ENCODE peak calls at places on chromosomes 1 and 21, in seven cellular contexts. U is tibial nerve, S is prostate gland, W is uterus, J is gastrocnemius medialis, Q is spleen, L is body of pancreas. F is an unnamed sample.

GRCh38 chr21:32163386-32163785 is 115.5 kb downstream of the MIS18A start:
- DNase-seq in L (no peak), U (no peak), J (no peak), Q (no peak), W (no peak), S (no peak), F (no peak)

GRCh38 chr21:36203603-36203889 is 46.9 kb downstream of the DOP1B start:
- DNase-seq in S (no peak), J (peak; percentile 55), W (no peak), U (no peak), Q (no peak), L (peak; percentile 52), F (no peak)

GRCh38 chr1:93180723-93181613 is at the start of gene CCDC18:
- DNase-seq in U (no peak), S (no peak), J (no peak), Q (no peak), L (no peak), W (no peak), F (peak; percentile 80)

GRCh38 chr1:203128691-203129500 is 1.4 kb downstream of the ADORA1 start:
- DNase-seq in U (no peak), Q (no peak), W (no peak), S (no peak), J (no peak), L (no peak), F (peak; percentile 70)

GRCh38 chr1:31957701-31958674 is 19.8 kb upstream of the PTP4A2 start:
- DNase-seq in S (no peak), W (no peak), U (no peak), Q (no peak), J (no peak), L (no peak), F (no peak)

GRCh38 chr1:5312870-5313269 is 658.5 kb downstream of the AJAP1 start:
- DNase-seq in W (no peak), U (no peak), S (no peak), L (no peak), Q (no peak), J (no peak), F (no peak)

GRCh38 chr1:99682291-99682751 is 36.4 kb downstream of the PALMD start:
- DNase-seq in U (no peak), L (no peak), S (no peak), W (no peak), Q (no peak), J (no peak), F (no peak)

GRCh38 chr1:64675718-64676345 is 69.0 kb upstream of the RAVER2 start:
- DNase-seq in S (no peak), L (no peak), J (no peak), W (no peak), Q (no peak), U (no peak), F (no peak)

GRCh38 chr1:151737479-151737878 is 16.2 kb downstream of the RIIAD1 start:
- DNase-seq in J (no peak), L (no peak), U (no peak), S (no peak), W (no peak), Q (no peak), F (no peak)

GRCh38 chr1:92134331-92134730 is 54.2 kb downstream of the BTBD8 start:
- DNase-seq in L (no peak), J (no peak), Q (no peak), S (no peak), U (no peak), W (no peak), F (no peak)

GRCh38 chr1:211541715-211542477 is 37.1 kb downstream of the SLC30A1 start:
- DNase-seq in W (no peak), L (no peak), U (no peak), J (no peak), Q (no peak), S (peak; percentile 82), F (no peak)

GRCh38 chr1:155640367-155640766 is 30.3 kb downstream of the MSTO1 start:
- DNase-seq in L (no peak), U (no peak), S (no peak), Q (no peak), J (no peak), W (no peak), F (no peak)

GRCh38 chr1:196546272-196547245 is 61.7 kb downstream of the KCNT2 start:
- DNase-seq in Q (no peak), L (no peak), S (no peak), W (no peak), U (no peak), J (no peak), F (no peak)

GRCh38 chr1:95029532-95029931 is 43.2 kb downstream of the ALG14 start:
- DNase-seq in J (no peak), L (no peak), Q (no peak), S (no peak), W (no peak), U (no peak), F (no peak)

GRCh38 chr1:225958041-225958440 is 17.0 kb upstream of the LEFTY2 start:
- DNase-seq in Q (no peak), L (no peak), U (no peak), W (no peak), J (no peak), S (no peak), F (no peak)

GRCh38 chr1:107842241-107842640 is 122.7 kb downstream of the VAV3 start:
- DNase-seq in S (no peak), Q (no peak), W (no peak), L (no peak), U (no peak), J (no peak), F (no peak)

GRCh38 chr1:236759252-236759859 is 35.7 kb upstream of the MTR start:
- DNase-seq in J (no peak), L (no peak), S (no peak), U (no peak), W (no peak), Q (no peak), F (no peak)

GRCh38 chr21:38843806-38844479 is 38.2 kb downstream of the ETS2 start:
- DNase-seq in Q (no peak), W (no peak), S (no peak), J (no peak), U (no peak), L (no peak), F (no peak)

GRCh38 chr1:236489710-236490377 is 33.9 kb upstream of the LGALS8 start:
- DNase-seq in L (peak; percentile 49), U (no peak), Q (no peak), W (no peak), S (peak; percentile 49), J (no peak), F (no peak)

GRCh38 chr21:33915368-33916199 is at the start of gene ATP5PO:
- DNase-seq in S (peak; percentile 95), L (peak; percentile 97), J (peak; percentile 98), Q (peak; percentile 99), U (peak; percentile 91), W (peak; percentile 97), F (peak; percentile 98)
- TF ChIP-seq POLR2A in S (peak; percentile 91), L (peak; percentile 88), J (peak; percentile 86), Q (peak; percentile 53), U (peak; percentile 53), W (peak; percentile 90), F (peak; percentile 83)

DNA sequence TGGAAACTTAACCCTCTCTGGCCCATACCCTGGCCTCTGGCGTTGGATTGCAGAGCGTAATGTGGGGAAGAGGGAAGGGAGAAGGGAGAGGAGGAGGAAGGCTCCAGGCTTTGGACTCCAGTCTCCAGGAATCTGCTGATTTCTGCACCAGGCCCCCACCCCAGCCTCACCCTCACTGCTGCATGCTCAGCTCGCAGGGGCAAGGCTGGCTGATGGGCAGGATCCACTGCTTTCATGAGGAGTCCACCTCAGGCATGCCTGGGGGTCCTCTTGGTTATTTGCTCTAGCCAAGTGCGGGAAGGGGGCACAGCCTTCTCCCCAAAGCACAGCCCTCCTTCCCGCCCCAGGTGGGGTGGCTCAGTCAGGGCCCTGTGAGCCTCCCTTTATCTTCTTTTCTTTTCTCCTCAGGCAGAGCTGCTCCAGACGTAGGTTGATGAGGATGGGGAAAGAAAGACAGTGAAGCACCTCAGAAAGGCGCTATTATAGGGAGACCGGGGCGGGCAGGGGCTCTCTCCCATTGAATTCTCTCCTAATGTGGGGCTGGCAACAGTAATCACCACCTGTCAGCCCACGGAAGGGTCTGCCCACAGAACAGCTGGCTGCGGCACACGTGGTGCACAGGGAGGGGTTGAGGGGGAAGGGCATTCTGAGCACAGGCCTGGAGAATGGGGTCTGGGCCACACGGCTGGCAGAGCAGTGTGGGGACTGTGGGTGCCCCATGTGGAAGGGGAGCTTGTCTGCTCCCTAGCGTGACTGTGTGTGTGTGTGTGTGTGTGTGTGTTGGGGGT is 3.9 kb downstream of the OLFML3 start:
- DNase-seq in L (no peak), Q (no peak), W (no peak), U (no peak), S (no peak), J (no peak), F (no peak)
- H3K4me3 ChIP-seq in L (no peak overlapping the region), Q (peak overlapping the region; percentile 20), W (peak overlapping the region; percentile 18), U (no peak overlapping the region), S (no peak overlapping the region), J (peak overlapping the region; percentile 21), F (peak overlapping the region; percentile 36)

GRCh38 chr21:33380483-33380998 is 22.7 kb upstream of the IFNGR2 start:
- DNase-seq in W (peak; percentile 84), S (peak; percentile 87), U (peak; percentile 82), J (peak; percentile 92), Q (peak; percentile 97), L (peak; percentile 65), F (peak; percentile 93)

GRCh38 chr21:33386222-33386784 is 16.9 kb upstream of the IFNGR2 start:
- DNase-seq in L (no peak), S (no peak), J (no peak), U (no peak), W (no peak), Q (no peak), F (no peak)

GRCh38 chr21:33384851-33385331 is 18.3 kb upstream of the IFNGR2 start:
- DNase-seq in U (no peak), Q (no peak), W (no peak), L (no peak), S (no peak), J (no peak), F (no peak)

GRCh38 chr21:33388188-33388587 is 15.0 kb upstream of the IFNGR2 start:
- DNase-seq in W (no peak), S (no peak), U (no peak), L (no peak), J (no peak), Q (no peak), F (no peak)

DNA sequence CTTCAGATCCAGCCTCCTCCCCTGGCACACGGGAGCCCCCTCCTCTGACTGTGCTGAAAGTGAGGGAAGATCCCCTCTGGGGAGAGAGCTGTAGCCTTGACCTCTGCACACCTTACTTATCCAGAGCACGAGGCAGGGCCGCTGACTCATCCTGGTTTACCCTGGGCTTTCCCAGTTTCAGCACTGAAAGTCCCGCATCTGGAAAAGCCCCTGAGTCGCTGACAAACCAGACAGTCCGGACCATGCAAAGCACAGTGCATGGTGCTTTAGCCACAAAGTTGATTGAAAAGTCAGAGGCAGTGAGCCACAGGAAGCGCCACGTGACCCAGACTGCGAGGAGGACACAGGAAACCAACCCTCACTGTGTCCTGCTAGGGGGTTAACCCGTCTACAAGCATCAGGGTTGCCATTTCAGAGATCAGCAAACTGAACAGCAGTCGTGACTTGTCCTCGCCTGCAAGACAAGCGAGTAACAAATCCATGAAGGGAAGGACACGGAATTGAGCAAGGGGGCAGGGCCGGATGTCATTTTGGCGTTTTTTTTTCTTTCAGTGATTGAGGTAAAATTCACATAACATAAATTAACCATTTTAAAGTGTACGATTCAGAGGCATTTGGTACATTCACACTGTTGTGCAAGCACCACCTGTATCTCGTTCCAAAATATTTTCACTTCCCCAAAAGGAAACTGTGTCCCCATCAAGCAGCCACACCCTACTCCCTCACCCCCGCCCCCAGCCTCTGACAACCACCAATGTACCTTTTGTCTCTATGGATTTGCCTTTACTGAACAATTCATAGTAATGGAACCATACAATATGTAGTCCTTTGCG is 19.9 kb upstream of the IFNGR2 start:
- DNase-seq in Q (peak; percentile 96), S (peak; percentile 38), W (peak; percentile 44), U (no peak), J (peak; percentile 33), L (peak; percentile 37), F (no peak)
- H3K4me1 ChIP-seq in Q (peaks cover 49% of the 10 kb centered on the region), S (no peaks in the 10 kb centered on the region), W (no peaks in the 10 kb centered on the region), U (peaks cover 40% of the 10 kb centered on the region), J (peaks cover 31% of the 10 kb centered on the region), L (peaks cover 15% of the 10 kb centered on the region), F (peaks cover 57% of the 10 kb centered on the region)

GRCh38 chr1:16398371-16398953 is 31.4 kb downstream of the SZRD1 start:
- DNase-seq in U (no peak), S (no peak), L (no peak), J (no peak), Q (no peak), W (no peak), F (no peak)
- TF ChIP-seq POLR2A in U (no peak), S (no peak), L (no peak), J (no peak), Q (no peak), W (no peak), F (no peak)

F was measured in suprapubic skin.